ENCODE peak calls at places on chromosomes 3 and 15, in six cellular contexts. One of them, this sample, is unnamed.

GRCh38 chr15:90638241-90638691 is 78.9 kb upstream of the BLM start:
- DNase-seq in HepG2: no peak
- DNase-seq in HCT116: no peak
- DNase-seq in SK-N-SH: peak
- DNase-seq in K562: no peak
- DNase-seq in GM12878: no peak
- DNase-seq in this sample: no peak

GRCh38 chr3:10883478-10884234 is 67.6 kb downstream of the SLC6A11 start:
- DNase-seq in HepG2: peak
- DNase-seq in HCT116: peak
- DNase-seq in SK-N-SH: peak
- DNase-seq in K562: peak
- DNase-seq in GM12878: no peak
- DNase-seq in this sample: peak

GRCh38 chr3:185646382-185647133 is 60.5 kb downstream of the SENP2 start:
- DNase-seq in HepG2: no peak
- DNase-seq in HCT116: no peak
- DNase-seq in SK-N-SH: no peak
- DNase-seq in K562: no peak
- DNase-seq in GM12878: no peak
- DNase-seq in this sample: no peak

GRCh38 chr3:23823620-23824019 is 17.9 kb downstream of the UBE2E1 start:
- DNase-seq in HepG2: no peak
- DNase-seq in HCT116: no peak
- DNase-seq in SK-N-SH: no peak
- DNase-seq in K562: no peak
- DNase-seq in GM12878: no peak
- DNase-seq in this sample: no peak

GRCh38 chr15:96354731-96355560 is 24.4 kb downstream of the NR2F2 start:
- DNase-seq in HepG2: peak
- DNase-seq in HCT116: no peak
- DNase-seq in SK-N-SH: no peak
- DNase-seq in K562: no peak
- DNase-seq in GM12878: no peak
- DNase-seq in this sample: no peak

GRCh38 chr3:71425491-71426071 is 157.9 kb downstream of the FOXP1 start:
- DNase-seq in HepG2: no peak
- DNase-seq in HCT116: no peak
- DNase-seq in SK-N-SH: no peak
- DNase-seq in K562: no peak
- DNase-seq in GM12878: no peak
- DNase-seq in this sample: no peak

GRCh38 chr3:174938102-174938501 is 79.0 kb downstream of the NAALADL2 start:
- DNase-seq in HepG2: no peak
- DNase-seq in HCT116: no peak
- DNase-seq in SK-N-SH: no peak
- DNase-seq in K562: no peak
- DNase-seq in GM12878: no peak
- DNase-seq in this sample: no peak

GRCh38 chr15:57751177-57751800 is 44.8 kb downstream of the POLR2M start:
- DNase-seq in HepG2: peak
- DNase-seq in HCT116: no peak
- DNase-seq in SK-N-SH: peak
- DNase-seq in K562: no peak
- DNase-seq in GM12878: no peak
- DNase-seq in this sample: no peak

GRCh38 chr3:150945226-150945625 is 27.3 kb downstream of the CLRN1 start:
- DNase-seq in HepG2: no peak
- DNase-seq in HCT116: no peak
- DNase-seq in SK-N-SH: no peak
- DNase-seq in K562: no peak
- DNase-seq in GM12878: no peak
- DNase-seq in this sample: no peak

GRCh38 chr3:46675843-46676567 is 17.5 kb downstream of the ALS2CL start:
- DNase-seq in HepG2: no peak
- DNase-seq in HCT116: no peak
- DNase-seq in SK-N-SH: no peak
- DNase-seq in K562: no peak
- DNase-seq in GM12878: no peak
- DNase-seq in this sample: no peak

GRCh38 chr3:65233561-65233960 is 545.8 kb upstream of the ADAMTS9 start:
- DNase-seq in HepG2: no peak
- DNase-seq in HCT116: no peak
- DNase-seq in SK-N-SH: no peak
- DNase-seq in K562: no peak
- DNase-seq in GM12878: no peak
- DNase-seq in this sample: no peak

GRCh38 chr15:70526221-70526973 is 237.0 kb downstream of the UACA start:
- DNase-seq in HepG2: no peak
- DNase-seq in HCT116: peak
- DNase-seq in SK-N-SH: peak
- DNase-seq in K562: no peak
- DNase-seq in GM12878: no peak
- DNase-seq in this sample: peak

GRCh38 chr15:77753238-77753873 is 120.6 kb upstream of the LINGO1 start:
- DNase-seq in HepG2: peak
- DNase-seq in HCT116: no peak
- DNase-seq in SK-N-SH: no peak
- DNase-seq in K562: peak
- DNase-seq in GM12878: no peak
- DNase-seq in this sample: peak

GRCh38 chr15:78872155-78872971 is at the start of gene MORF4L1:
- DNase-seq in HepG2: peak
- DNase-seq in HCT116: peak
- DNase-seq in SK-N-SH: peak
- DNase-seq in K562: peak
- DNase-seq in GM12878: peak
- DNase-seq in this sample: peak

GRCh38 chr3:54225841-54226528 is 103.6 kb downstream of the CACNA2D3 start:
- DNase-seq in HepG2: no peak
- DNase-seq in HCT116: no peak
- DNase-seq in SK-N-SH: no peak
- DNase-seq in K562: no peak
- DNase-seq in GM12878: no peak
- DNase-seq in this sample: no peak

GRCh38 chr3:9934235-9934621 is 594 bp downstream of the CRELD1 start:
- DNase-seq in HepG2: no peak
- DNase-seq in HCT116: no peak
- DNase-seq in SK-N-SH: peak
- DNase-seq in K562: peak
- DNase-seq in GM12878: no peak
- DNase-seq in this sample: no peak

GRCh38 chr3:23877324-23877980 is 39.3 kb downstream of the NKIRAS1 start:
- DNase-seq in HepG2: peak
- DNase-seq in HCT116: no peak
- DNase-seq in SK-N-SH: no peak
- DNase-seq in K562: no peak
- DNase-seq in GM12878: no peak
- DNase-seq in this sample: no peak

GRCh38 chr3:192892981-192893827 is 24.5 kb downstream of the MB21D2 start:
- DNase-seq in HepG2: no peak
- DNase-seq in HCT116: peak
- DNase-seq in SK-N-SH: no peak
- DNase-seq in K562: no peak
- DNase-seq in GM12878: peak
- DNase-seq in this sample: no peak

GRCh38 chr3:123424321-123424998 is 24.4 kb downstream of the ADCY5 start:
- DNase-seq in HepG2: no peak
- DNase-seq in HCT116: no peak
- DNase-seq in SK-N-SH: no peak
- DNase-seq in K562: no peak
- DNase-seq in GM12878: no peak
- DNase-seq in this sample: no peak

GRCh38 chr15:75817151-75817935 is 25.9 kb upstream of the UBE2Q2 start:
- DNase-seq in HepG2: no peak
- DNase-seq in HCT116: no peak
- DNase-seq in SK-N-SH: no peak
- DNase-seq in K562: no peak
- DNase-seq in GM12878: no peak
- DNase-seq in this sample: no peak

GRCh38 chr15:84023636-84024035 is 211.9 kb upstream of the GOLGA6L4 start:
- DNase-seq in HepG2: peak
- DNase-seq in HCT116: peak
- DNase-seq in SK-N-SH: peak
- DNase-seq in K562: peak
- DNase-seq in GM12878: no peak
- DNase-seq in this sample: no peak

GRCh38 chr3:61589856-61590255 is 28.5 kb downstream of the PTPRG start:
- DNase-seq in HepG2: no peak
- DNase-seq in HCT116: no peak
- DNase-seq in SK-N-SH: no peak
- DNase-seq in K562: no peak
- DNase-seq in GM12878: no peak
- DNase-seq in this sample: no peak

GRCh38 chr3:13025090-13025489 is 48.1 kb downstream of the IQSEC1 start:
- DNase-seq in HepG2: peak
- DNase-seq in HCT116: peak
- DNase-seq in SK-N-SH: no peak
- DNase-seq in K562: no peak
- DNase-seq in GM12878: no peak
- DNase-seq in this sample: no peak

GRCh38 chr15:44295909-44296420 is 7.4 kb downstream of the GOLM2 start:
- DNase-seq in HepG2: no peak
- DNase-seq in HCT116: no peak
- DNase-seq in SK-N-SH: no peak
- DNase-seq in K562: no peak
- DNase-seq in GM12878: no peak
- DNase-seq in this sample: no peak

GRCh38 chr3:39166134-39166710 is 12.8 kb upstream of the CSRNP1 start:
- DNase-seq in HepG2: no peak
- DNase-seq in HCT116: no peak
- DNase-seq in SK-N-SH: no peak
- DNase-seq in K562: peak
- DNase-seq in GM12878: no peak
- DNase-seq in this sample: no peak

GRCh38 chr3:47877719-47878118 is 74.8 kb downstream of the DHX30 start:
- DNase-seq in HepG2: no peak
- DNase-seq in HCT116: no peak
- DNase-seq in SK-N-SH: no peak
- DNase-seq in K562: no peak
- DNase-seq in GM12878: no peak
- DNase-seq in this sample: no peak

GRCh38 chr15:51755790-51756189 is 4.4 kb downstream of the TMOD2 start:
- DNase-seq in HepG2: no peak
- DNase-seq in HCT116: no peak
- DNase-seq in SK-N-SH: no peak
- DNase-seq in K562: no peak
- DNase-seq in GM12878: no peak
- DNase-seq in this sample: no peak

GRCh38 chr15:63999177-63999576 is 47.1 kb downstream of the DAPK2 start:
- DNase-seq in HepG2: no peak
- DNase-seq in HCT116: no peak
- DNase-seq in SK-N-SH: no peak
- DNase-seq in K562: no peak
- DNase-seq in GM12878: no peak
- DNase-seq in this sample: no peak
- TF ChIP-seq POLR2AphosphoS5 in HepG2: no peak
- TF ChIP-seq POLR2AphosphoS5 in HCT116: no peak
- TF ChIP-seq POLR2AphosphoS5 in SK-N-SH: no peak
- TF ChIP-seq POLR2AphosphoS5 in K562: no peak
- TF ChIP-seq POLR2AphosphoS5 in GM12878: no peak
- TF ChIP-seq POLR2AphosphoS5 in this sample: no peak

GRCh38 chr15:63573533-63573932 is 23.7 kb upstream of the FBXL22 start:
- DNase-seq in HepG2: no peak
- DNase-seq in HCT116: no peak
- DNase-seq in SK-N-SH: no peak
- DNase-seq in K562: peak
- DNase-seq in GM12878: no peak
- DNase-seq in this sample: no peak
- TF ChIP-seq SIN3A in HepG2: no peak
- TF ChIP-seq SIN3A in HCT116: no peak
- TF ChIP-seq SIN3A in SK-N-SH: no peak
- TF ChIP-seq SIN3A in K562: no peak
- TF ChIP-seq SIN3A in GM12878: no peak
- TF ChIP-seq SIN3A in this sample: no peak

GRCh38 chr15:31472636-31473383 is 146.2 kb downstream of the KLF13 start:
- DNase-seq in HepG2: no peak
- DNase-seq in HCT116: no peak
- DNase-seq in SK-N-SH: no peak
- DNase-seq in K562: no peak
- DNase-seq in GM12878: peak
- DNase-seq in this sample: no peak

GRCh38 chr15:31473384-31474058 is 146.9 kb downstream of the KLF13 start:
- DNase-seq in HepG2: no peak
- DNase-seq in HCT116: no peak
- DNase-seq in SK-N-SH: no peak
- DNase-seq in K562: no peak
- DNase-seq in GM12878: no peak
- DNase-seq in this sample: no peak

GRCh38 chr15:31469801-31470545 is 143.3 kb downstream of the KLF13 start:
- DNase-seq in HepG2: no peak
- DNase-seq in HCT116: no peak
- DNase-seq in SK-N-SH: no peak
- DNase-seq in K562: no peak
- DNase-seq in GM12878: no peak
- DNase-seq in this sample: no peak

GRCh38 chr15:31470756-31471155 is 144.1 kb downstream of the KLF13 start:
- DNase-seq in HepG2: no peak
- DNase-seq in HCT116: no peak
- DNase-seq in SK-N-SH: no peak
- DNase-seq in K562: no peak
- DNase-seq in GM12878: no peak
- DNase-seq in this sample: no peak

DNA sequence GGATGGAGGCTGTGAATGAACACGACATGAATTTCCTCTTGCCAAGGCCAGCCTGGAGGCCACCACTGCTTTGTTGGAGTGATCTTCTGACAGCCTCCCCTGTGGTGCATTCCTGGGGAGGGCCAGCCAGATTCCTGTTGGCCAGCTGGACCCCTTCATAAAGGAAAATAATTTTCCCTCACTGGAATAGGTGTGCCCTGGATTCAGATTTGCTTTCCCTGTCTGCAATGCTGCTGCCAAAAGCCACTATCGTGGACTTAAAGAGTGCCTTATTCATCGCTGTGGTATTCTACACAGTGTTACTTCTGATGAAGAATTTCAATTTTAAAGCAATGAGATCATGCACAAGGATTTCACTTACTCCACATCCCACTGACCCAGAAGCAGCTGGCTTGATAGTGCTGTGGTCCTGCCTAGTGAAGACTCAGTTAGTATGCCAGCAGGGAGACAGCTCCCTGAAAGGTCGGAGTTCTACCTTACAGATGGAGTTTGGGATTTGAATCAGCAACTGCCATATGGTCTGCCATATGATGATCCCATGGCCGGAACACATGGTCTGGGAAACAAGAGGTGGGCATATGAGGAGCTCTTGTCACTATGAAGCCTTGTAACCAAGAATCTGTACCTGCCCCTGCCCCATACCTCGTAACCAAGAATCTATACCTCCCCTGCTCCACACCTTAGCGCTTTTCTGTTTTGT is 145.2 kb downstream of the KLF13 start:
- DNase-seq in HepG2: no peak
- DNase-seq in HCT116: no peak
- DNase-seq in SK-N-SH: no peak
- DNase-seq in K562: no peak
- DNase-seq in GM12878: no peak
- DNase-seq in this sample: no peak
- TF ChIP-seq MAX in HepG2: no peak
- TF ChIP-seq MAX in HCT116: no peak
- TF ChIP-seq MAX in SK-N-SH: no peak
- TF ChIP-seq MAX in K562: no peak
- TF ChIP-seq MAX in GM12878: no peak
- TF ChIP-seq MAX in this sample: no peak

GRCh38 chr15:32959077-32959476 is 235.4 kb downstream of the FMN1 start:
- DNase-seq in HepG2: no peak
- DNase-seq in HCT116: no peak
- DNase-seq in SK-N-SH: no peak
- DNase-seq in K562: no peak
- DNase-seq in GM12878: no peak
- DNase-seq in this sample: no peak
- TF ChIP-seq POLR2AphosphoS5 in HepG2: no peak
- TF ChIP-seq POLR2AphosphoS5 in HCT116: no peak
- TF ChIP-seq POLR2AphosphoS5 in SK-N-SH: no peak
- TF ChIP-seq POLR2AphosphoS5 in K562: no peak
- TF ChIP-seq POLR2AphosphoS5 in GM12878: no peak
- TF ChIP-seq POLR2AphosphoS5 in this sample: no peak

This sample was measured in H1.